ENCODE peak calls at places on chromosomes 13 and 19, in seven cellular contexts. One of them, this sample, is unnamed.

GRCh38 chr19:6519289-6519688 is 11.5 kb upstream of the TNFSF9 start:
- DNase-seq in spleen: no peak
- DNase-seq in cardiac muscle cell: no peak
- DNase-seq in ascending aorta: no peak
- DNase-seq in tibial artery: no peak
- DNase-seq in pancreas: no peak
- DNase-seq in mammary epithelial cell: peak; percentile 77
- DNase-seq in this sample: no peak

GRCh38 chr13:79237981-79238380 is 168.1 kb downstream of the RBM26 start:
- DNase-seq in spleen: no peak
- DNase-seq in cardiac muscle cell: no peak
- DNase-seq in ascending aorta: no peak
- DNase-seq in tibial artery: no peak
- DNase-seq in pancreas: no peak
- DNase-seq in mammary epithelial cell: no peak
- DNase-seq in this sample: no peak

GRCh38 chr13:73708393-73708985 is 425.7 kb downstream of the KLF12 start:
- DNase-seq in spleen: no peak
- DNase-seq in cardiac muscle cell: peak; percentile 68
- DNase-seq in ascending aorta: no peak
- DNase-seq in tibial artery: peak; percentile 28
- DNase-seq in pancreas: peak; percentile 59
- DNase-seq in mammary epithelial cell: peak; percentile 63
- DNase-seq in this sample: peak; percentile 47

GRCh38 chr13:30818323-30818960 is 83.1 kb downstream of the ALOX5AP start:
- DNase-seq in spleen: no peak
- DNase-seq in cardiac muscle cell: peak; percentile 81
- DNase-seq in ascending aorta: no peak
- DNase-seq in tibial artery: peak; percentile 79
- DNase-seq in pancreas: no peak
- DNase-seq in mammary epithelial cell: peak; percentile 71
- DNase-seq in this sample: no peak

GRCh38 chr13:51883226-51883600 is 21.4 kb downstream of the CCDC70 start:
- DNase-seq in spleen: no peak
- DNase-seq in cardiac muscle cell: no peak
- DNase-seq in ascending aorta: no peak
- DNase-seq in tibial artery: no peak
- DNase-seq in pancreas: no peak
- DNase-seq in mammary epithelial cell: no peak
- DNase-seq in this sample: no peak

GRCh38 chr13:56558698-56559320 is 581.9 kb upstream of the PRR20A start:
- DNase-seq in spleen: no peak
- DNase-seq in cardiac muscle cell: no peak
- DNase-seq in ascending aorta: no peak
- DNase-seq in tibial artery: no peak
- DNase-seq in pancreas: no peak
- DNase-seq in mammary epithelial cell: no peak
- DNase-seq in this sample: no peak

GRCh38 chr19:49064768-49065611 is at the start of gene NTF4:
- DNase-seq in spleen: no peak
- DNase-seq in cardiac muscle cell: peak; percentile 88
- DNase-seq in ascending aorta: no peak
- DNase-seq in tibial artery: no peak
- DNase-seq in pancreas: peak; percentile 29
- DNase-seq in mammary epithelial cell: peak; percentile 51
- DNase-seq in this sample: no peak

GRCh38 chr19:53879145-53880037 is 2.6 kb upstream of the PRKCG start:
- DNase-seq in spleen: peak; percentile 96
- DNase-seq in cardiac muscle cell: peak; percentile 99
- DNase-seq in ascending aorta: peak; percentile 66
- DNase-seq in tibial artery: peak; percentile 93
- DNase-seq in pancreas: peak; percentile 93
- DNase-seq in mammary epithelial cell: peak; percentile 75
- DNase-seq in this sample: peak; percentile 79

GRCh38 chr13:100176781-100177389 is 88.0 kb downstream of the PCCA start:
- DNase-seq in spleen: no peak
- DNase-seq in cardiac muscle cell: peak; percentile 34
- DNase-seq in ascending aorta: no peak
- DNase-seq in tibial artery: no peak
- DNase-seq in pancreas: no peak
- DNase-seq in mammary epithelial cell: peak; percentile 5
- DNase-seq in this sample: no peak

GRCh38 chr19:32318884-32319520 is 26.4 kb upstream of the ZNF507 start:
- DNase-seq in spleen: no peak
- DNase-seq in cardiac muscle cell: peak; percentile 42
- DNase-seq in ascending aorta: no peak
- DNase-seq in tibial artery: no peak
- DNase-seq in pancreas: peak; percentile 17
- DNase-seq in mammary epithelial cell: no peak
- DNase-seq in this sample: no peak

GRCh38 chr19:1237754-1238372 is at the start of gene CBARP:
- DNase-seq in spleen: no peak
- DNase-seq in cardiac muscle cell: peak; percentile 87
- DNase-seq in ascending aorta: no peak
- DNase-seq in tibial artery: no peak
- DNase-seq in pancreas: no peak
- DNase-seq in mammary epithelial cell: no peak
- DNase-seq in this sample: no peak

GRCh38 chr19:1239420-1239795 is 1.6 kb upstream of the CBARP start:
- DNase-seq in spleen: no peak
- DNase-seq in cardiac muscle cell: no peak
- DNase-seq in ascending aorta: no peak
- DNase-seq in tibial artery: no peak
- DNase-seq in pancreas: no peak
- DNase-seq in mammary epithelial cell: no peak
- DNase-seq in this sample: no peak

GRCh38 chr19:1239796-1240737 is 1.5 kb upstream of the ATP5F1D start:
- DNase-seq in spleen: peak; percentile 95
- DNase-seq in cardiac muscle cell: peak; percentile 94
- DNase-seq in ascending aorta: no peak
- DNase-seq in tibial artery: peak; percentile 81
- DNase-seq in pancreas: peak; percentile 82
- DNase-seq in mammary epithelial cell: peak; percentile 70
- DNase-seq in this sample: peak; percentile 78

GRCh38 chr19:1237027-1237659 is 662 bp downstream of the CBARP start:
- DNase-seq in spleen: no peak
- DNase-seq in cardiac muscle cell: no peak
- DNase-seq in ascending aorta: no peak
- DNase-seq in tibial artery: no peak
- DNase-seq in pancreas: no peak
- DNase-seq in mammary epithelial cell: no peak
- DNase-seq in this sample: no peak

DNA sequence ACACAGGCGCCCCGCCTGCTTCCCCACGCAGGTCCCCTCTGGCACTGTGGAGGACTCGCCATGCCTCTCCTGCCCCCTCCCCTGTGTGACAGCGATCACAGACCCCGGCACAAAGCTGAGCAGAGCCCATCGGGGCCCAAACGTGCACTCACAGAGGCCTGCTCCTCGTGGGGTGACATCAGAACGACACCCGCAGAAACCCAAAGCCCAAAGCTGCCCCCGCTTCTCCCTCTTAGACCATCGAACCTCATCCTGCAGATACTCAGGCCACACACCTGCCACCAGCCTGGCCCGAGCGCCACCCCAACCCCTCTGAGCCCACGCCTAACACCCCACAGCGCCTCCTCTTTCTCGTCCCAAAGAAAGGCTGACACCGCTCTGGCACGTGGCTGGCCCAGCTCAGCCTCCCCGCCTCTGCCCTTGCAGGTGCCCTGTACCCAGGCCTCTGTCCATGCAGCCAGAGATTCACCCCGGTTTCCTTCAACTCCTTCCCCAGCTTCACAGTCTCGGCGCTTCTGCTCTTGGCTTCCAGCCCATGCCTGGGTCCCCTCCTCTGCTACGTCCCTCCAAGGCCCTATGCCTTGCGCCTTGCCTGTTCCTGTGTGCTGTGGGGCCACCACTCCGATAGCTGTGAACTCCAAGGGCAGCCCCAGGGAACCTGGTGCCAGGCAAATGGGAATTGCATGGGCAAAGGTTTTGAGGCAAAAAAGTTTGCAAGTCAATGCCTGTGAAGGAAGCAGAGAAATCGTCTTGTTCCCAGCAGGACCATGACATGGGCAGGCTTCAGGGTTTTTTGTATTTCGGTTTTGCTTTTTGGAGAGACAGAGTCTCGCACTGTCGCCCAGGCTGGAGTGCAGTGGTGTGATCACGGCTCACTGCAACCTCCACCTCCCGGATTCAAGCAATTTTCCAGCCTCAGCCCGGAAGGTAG is 833 bp upstream of the CBARP start:
- DNase-seq in spleen: no peak
- DNase-seq in cardiac muscle cell: no peak
- DNase-seq in ascending aorta: no peak
- DNase-seq in tibial artery: no peak
- DNase-seq in pancreas: no peak
- DNase-seq in mammary epithelial cell: no peak
- DNase-seq in this sample: no peak
- H3K4me3 ChIP-seq in spleen: peak overlapping the region; percentile 51
- H3K4me3 ChIP-seq in cardiac muscle cell: peak overlapping the region; percentile 52
- H3K4me3 ChIP-seq in ascending aorta: peak overlapping the region; percentile 62
- H3K4me3 ChIP-seq in tibial artery: peak overlapping the region; percentile 67
- H3K4me3 ChIP-seq in pancreas: peak overlapping the region; percentile 30
- H3K4me3 ChIP-seq in mammary epithelial cell: peak overlapping the region; percentile 68
- H3K4me3 ChIP-seq in this sample: no peak overlapping the region

DNA sequence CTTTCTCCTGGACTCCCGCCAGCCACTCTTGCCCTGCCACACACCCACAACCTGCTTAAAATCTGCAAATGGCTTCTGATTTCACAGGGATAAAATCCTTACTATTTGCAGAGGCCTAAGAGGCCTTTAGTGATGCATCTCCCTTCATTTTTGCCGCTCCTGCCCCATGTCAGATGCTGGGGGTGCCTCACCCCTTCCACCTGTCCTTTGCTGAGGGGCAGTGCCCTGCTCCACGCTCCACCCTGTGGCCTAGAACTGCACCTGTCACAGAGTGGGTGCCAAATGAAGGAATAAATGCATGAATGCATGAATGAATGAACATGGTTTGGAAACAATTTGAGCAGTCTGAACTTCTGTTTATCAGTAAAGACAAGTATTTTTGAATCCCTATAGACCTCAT is 34.1 kb upstream of the UQCRFS1 start:
- DNase-seq in spleen: no peak
- DNase-seq in cardiac muscle cell: no peak
- DNase-seq in ascending aorta: no peak
- DNase-seq in tibial artery: no peak
- DNase-seq in pancreas: no peak
- DNase-seq in mammary epithelial cell: no peak
- DNase-seq in this sample: no peak
- TF ChIP-seq CTCF in spleen: no peak
- TF ChIP-seq CTCF in cardiac muscle cell: no peak
- TF ChIP-seq CTCF in ascending aorta: no peak
- TF ChIP-seq CTCF in tibial artery: no peak
- TF ChIP-seq CTCF in pancreas: no peak
- TF ChIP-seq CTCF in mammary epithelial cell: no peak
- TF ChIP-seq CTCF in this sample: no peak

GRCh38 chr19:43589277-43589676 is 6.7 kb downstream of the IRGQ start:
- DNase-seq in spleen: no peak
- DNase-seq in cardiac muscle cell: no peak
- DNase-seq in ascending aorta: no peak
- DNase-seq in tibial artery: no peak
- DNase-seq in pancreas: no peak
- DNase-seq in mammary epithelial cell: no peak
- DNase-seq in this sample: no peak

GRCh38 chr19:43582495-43582894 is 6.9 kb downstream of the PINLYP start:
- DNase-seq in spleen: no peak
- DNase-seq in cardiac muscle cell: no peak
- DNase-seq in ascending aorta: no peak
- DNase-seq in tibial artery: no peak
- DNase-seq in pancreas: no peak
- DNase-seq in mammary epithelial cell: no peak
- DNase-seq in this sample: no peak

GRCh38 chr19:43586346-43586745 is 9.6 kb downstream of the IRGQ start:
- DNase-seq in spleen: no peak
- DNase-seq in cardiac muscle cell: no peak
- DNase-seq in ascending aorta: no peak
- DNase-seq in tibial artery: no peak
- DNase-seq in pancreas: no peak
- DNase-seq in mammary epithelial cell: no peak
- DNase-seq in this sample: no peak

GRCh38 chr19:43581467-43581866 is 5.9 kb downstream of the PINLYP start:
- DNase-seq in spleen: no peak
- DNase-seq in cardiac muscle cell: no peak
- DNase-seq in ascending aorta: no peak
- DNase-seq in tibial artery: no peak
- DNase-seq in pancreas: no peak
- DNase-seq in mammary epithelial cell: no peak
- DNase-seq in this sample: no peak

GRCh38 chr19:43584484-43584883 is 8.9 kb downstream of the PINLYP start:
- DNase-seq in spleen: no peak
- DNase-seq in cardiac muscle cell: no peak
- DNase-seq in ascending aorta: no peak
- DNase-seq in tibial artery: no peak
- DNase-seq in pancreas: no peak
- DNase-seq in mammary epithelial cell: no peak
- DNase-seq in this sample: no peak
- H3K4me1 ChIP-seq in spleen: peaks cover 56% of the 10 kb centered on the region
- H3K4me1 ChIP-seq in cardiac muscle cell: peaks cover 7% of the 10 kb centered on the region
- H3K4me1 ChIP-seq in ascending aorta: peaks cover 6% of the 10 kb centered on the region
- H3K4me1 ChIP-seq in tibial artery: peaks cover 16% of the 10 kb centered on the region
- H3K4me1 ChIP-seq in pancreas: peaks cover 8% of the 10 kb centered on the region
- H3K4me1 ChIP-seq in mammary epithelial cell: no peaks in the 10 kb centered on the region
- H3K4me1 ChIP-seq in this sample: peaks cover 17% of the 10 kb centered on the region

GRCh38 chr13:41193919-41194824 is at the start of gene KBTBD7:
- DNase-seq in spleen: peak; percentile 99
- DNase-seq in cardiac muscle cell: peak; percentile 93
- DNase-seq in ascending aorta: peak; percentile 76
- DNase-seq in tibial artery: peak; percentile 93
- DNase-seq in pancreas: peak; percentile 91
- DNase-seq in mammary epithelial cell: peak; percentile 98
- DNase-seq in this sample: peak; percentile 93

GRCh38 chr13:41196620-41197019 is 2.3 kb upstream of the KBTBD7 start:
- DNase-seq in spleen: no peak
- DNase-seq in cardiac muscle cell: no peak
- DNase-seq in ascending aorta: no peak
- DNase-seq in tibial artery: no peak
- DNase-seq in pancreas: no peak
- DNase-seq in mammary epithelial cell: peak; percentile 35
- DNase-seq in this sample: no peak

GRCh38 chr13:41199061-41199460 is 4.7 kb upstream of the KBTBD7 start:
- DNase-seq in spleen: no peak
- DNase-seq in cardiac muscle cell: no peak
- DNase-seq in ascending aorta: no peak
- DNase-seq in tibial artery: no peak
- DNase-seq in pancreas: no peak
- DNase-seq in mammary epithelial cell: no peak
- DNase-seq in this sample: no peak

GRCh38 chr13:41193469-41193868 is 900 bp downstream of the KBTBD7 start:
- DNase-seq in spleen: no peak
- DNase-seq in cardiac muscle cell: no peak
- DNase-seq in ascending aorta: no peak
- DNase-seq in tibial artery: no peak
- DNase-seq in pancreas: peak; percentile 9
- DNase-seq in mammary epithelial cell: no peak
- DNase-seq in this sample: no peak

DNA sequence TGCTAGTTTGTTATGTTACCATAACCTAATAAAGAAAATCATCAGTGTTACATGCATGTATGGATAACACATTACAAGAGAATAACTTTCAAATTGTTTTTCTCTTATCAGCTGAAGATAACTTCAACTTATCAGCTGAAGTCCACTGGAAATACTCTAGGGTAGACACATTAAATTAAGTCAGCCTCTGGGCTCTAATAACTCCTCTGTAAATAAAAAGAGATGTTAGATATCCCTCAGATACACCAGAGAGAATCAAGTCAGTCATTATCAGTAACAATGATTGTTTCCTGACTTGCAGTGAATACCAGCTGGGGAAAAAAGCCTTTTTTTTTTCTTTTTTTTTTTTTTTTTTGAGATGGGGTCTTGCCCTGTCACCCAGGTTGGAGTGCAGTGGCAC is 1.6 kb upstream of the KBTBD7 start:
- DNase-seq in spleen: no peak
- DNase-seq in cardiac muscle cell: no peak
- DNase-seq in ascending aorta: no peak
- DNase-seq in tibial artery: no peak
- DNase-seq in pancreas: no peak
- DNase-seq in mammary epithelial cell: no peak
- DNase-seq in this sample: no peak
- H3K4me3 ChIP-seq in spleen: no peak overlapping the region
- H3K4me3 ChIP-seq in cardiac muscle cell: no peak overlapping the region
- H3K4me3 ChIP-seq in ascending aorta: no peak overlapping the region
- H3K4me3 ChIP-seq in tibial artery: no peak overlapping the region
- H3K4me3 ChIP-seq in pancreas: no peak overlapping the region
- H3K4me3 ChIP-seq in mammary epithelial cell: no peak overlapping the region
- H3K4me3 ChIP-seq in this sample: no peak overlapping the region